ENCODE peak calls at places on chromosomes 7 and 10, in four cellular contexts. O is PC-3, P is PC-9, T is GM23248. I is an unnamed sample.

GRCh38 chr10:43126759-43127424 is 11.4 kb upstream of the CSGALNACT2 start:
- DNase-seq in O (no peak), P (no peak), T (no peak), I (no peak)

GRCh38 chr10:100327007-100327700 is 2.9 kb downstream of the PKD2L1 start:
- DNase-seq in O (no peak), P (no peak), T (peak), I (peak)

GRCh38 chr10:21732067-21732772 is 198.2 kb downstream of the MLLT10 start:
- DNase-seq in O (peak), P (no peak), T (peak), I (peak)

GRCh38 chr10:22105270-22105669 is 101.7 kb upstream of the DNAJC1 start:
- DNase-seq in O (no peak), P (no peak), T (no peak), I (no peak)

GRCh38 chr10:93150990-93151547 is 77.4 kb downstream of the CYP26A1 start:
- DNase-seq in O (no peak), P (no peak), T (peak), I (no peak)

GRCh38 chr10:31730776-31731175 is 197.9 kb downstream of the ARHGAP12 start:
- DNase-seq in O (no peak), P (no peak), T (no peak), I (no peak)

GRCh38 chr10:77959887-77960286 is 33.3 kb upstream of the DLG5 start:
- DNase-seq in O (no peak), P (no peak), T (no peak), I (no peak)

GRCh38 chr7:132857703-132858102 is 224.2 kb downstream of the CHCHD3 start:
- DNase-seq in O (no peak), P (no peak), T (no peak), I (no peak)

GRCh38 chr10:6239213-6239991 is 36.7 kb downstream of the PFKFB3 start:
- DNase-seq in O (peak), P (peak), T (peak), I (peak)

GRCh38 chr10:13516176-13516575 is 12.6 kb downstream of the BEND7 start:
- DNase-seq in O (no peak), P (no peak), T (no peak), I (no peak)

GRCh38 chr7:144835166-144835611 is 664 bp downstream of the TPK1 start:
- DNase-seq in O (peak), P (no peak), T (peak), I (peak)

GRCh38 chr10:124212702-124213101 is 119.3 kb upstream of the CHST15 start:
- DNase-seq in O (no peak), P (no peak), T (no peak), I (no peak)

DNA sequence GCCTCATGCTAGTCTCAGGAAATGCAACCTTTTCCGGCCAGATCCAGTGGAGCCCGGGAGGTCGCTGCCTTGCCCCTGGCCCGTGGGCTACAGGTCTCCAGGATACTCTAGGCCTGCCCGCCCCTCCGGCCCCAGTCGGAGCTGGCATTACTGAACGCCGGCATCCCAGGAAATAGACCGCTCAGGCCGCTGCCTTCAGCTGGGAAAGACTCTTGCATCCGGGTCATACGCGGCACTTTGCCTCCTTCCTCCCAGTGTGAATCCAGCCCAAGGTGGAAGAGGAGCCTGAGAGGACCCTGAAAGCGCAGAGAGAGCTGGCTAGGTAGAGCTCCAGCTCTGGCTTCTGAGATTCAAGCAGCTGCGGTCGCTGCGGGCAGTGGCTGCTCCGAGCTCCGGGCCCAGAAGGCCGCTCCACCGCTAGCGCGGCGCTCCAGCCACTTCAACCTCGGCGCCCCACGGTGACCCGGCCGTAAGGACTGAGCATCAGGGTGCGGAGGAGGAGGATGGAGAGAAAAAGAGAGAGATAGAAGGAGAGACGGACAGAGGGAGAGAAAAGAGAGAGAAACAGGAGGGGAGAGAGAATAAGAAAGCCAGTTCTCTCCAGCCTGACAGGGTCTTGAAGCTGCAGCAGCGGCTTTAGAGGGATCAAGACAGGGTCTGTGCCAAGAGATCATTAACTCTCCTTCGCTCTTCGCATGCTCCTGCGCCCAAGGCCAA is 1.7 kb upstream of the HOXA10 start:
- DNase-seq in O (no peak), P (no peak), T (peak), I (no peak)
- TF ChIP-seq EZH2 in O (no peak), P (no peak), T (no peak), I (peak)

GRCh38 chr7:159143780-159144755 is 599 bp downstream of the VIPR2 start:
- DNase-seq in O (no peak), P (no peak), T (peak), I (no peak)
- TF ChIP-seq EZH2 in O (no peak), P (no peak), T (no peak), I (no peak)

GRCh38 chr10:97334370-97335175 is at the start of gene FRAT2:
- DNase-seq in O (peak), P (peak), T (peak), I (peak)

GRCh38 chr10:97335188-97335619 is 675 bp upstream of the FRAT2 start:
- DNase-seq in O (no peak), P (no peak), T (no peak), I (no peak)

GRCh38 chr10:97336446-97336845 is 1.9 kb upstream of the FRAT2 start:
- DNase-seq in O (no peak), P (no peak), T (peak), I (no peak)

GRCh38 chr10:97336942-97337719 is 2.6 kb upstream of the FRAT2 start:
- DNase-seq in O (peak), P (peak), T (no peak), I (no peak)

DNA sequence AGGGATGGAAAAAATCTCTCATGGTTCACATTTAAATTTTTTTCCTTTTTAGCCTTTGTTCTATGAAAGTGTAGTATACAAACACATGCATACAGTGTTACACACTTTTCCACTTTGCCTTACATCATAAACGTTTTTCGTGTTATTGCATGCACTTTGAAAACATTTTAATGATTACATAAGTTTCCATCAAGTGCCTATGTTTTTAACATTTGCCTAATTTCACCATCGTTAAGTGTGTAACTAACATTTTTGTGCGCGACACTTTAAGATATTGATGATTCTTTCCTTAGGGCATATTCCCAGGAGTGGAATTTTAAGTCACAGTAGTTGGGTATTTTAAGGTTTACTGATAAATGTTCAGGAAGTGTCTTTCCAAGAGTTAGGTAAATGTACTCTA is 1.5 kb upstream of the FRAT2 start:
- DNase-seq in O (no peak), P (no peak), T (no peak), I (no peak)
- TF ChIP-seq EZH2 in O (no peak), P (no peak), T (no peak), I (peak)

DNA sequence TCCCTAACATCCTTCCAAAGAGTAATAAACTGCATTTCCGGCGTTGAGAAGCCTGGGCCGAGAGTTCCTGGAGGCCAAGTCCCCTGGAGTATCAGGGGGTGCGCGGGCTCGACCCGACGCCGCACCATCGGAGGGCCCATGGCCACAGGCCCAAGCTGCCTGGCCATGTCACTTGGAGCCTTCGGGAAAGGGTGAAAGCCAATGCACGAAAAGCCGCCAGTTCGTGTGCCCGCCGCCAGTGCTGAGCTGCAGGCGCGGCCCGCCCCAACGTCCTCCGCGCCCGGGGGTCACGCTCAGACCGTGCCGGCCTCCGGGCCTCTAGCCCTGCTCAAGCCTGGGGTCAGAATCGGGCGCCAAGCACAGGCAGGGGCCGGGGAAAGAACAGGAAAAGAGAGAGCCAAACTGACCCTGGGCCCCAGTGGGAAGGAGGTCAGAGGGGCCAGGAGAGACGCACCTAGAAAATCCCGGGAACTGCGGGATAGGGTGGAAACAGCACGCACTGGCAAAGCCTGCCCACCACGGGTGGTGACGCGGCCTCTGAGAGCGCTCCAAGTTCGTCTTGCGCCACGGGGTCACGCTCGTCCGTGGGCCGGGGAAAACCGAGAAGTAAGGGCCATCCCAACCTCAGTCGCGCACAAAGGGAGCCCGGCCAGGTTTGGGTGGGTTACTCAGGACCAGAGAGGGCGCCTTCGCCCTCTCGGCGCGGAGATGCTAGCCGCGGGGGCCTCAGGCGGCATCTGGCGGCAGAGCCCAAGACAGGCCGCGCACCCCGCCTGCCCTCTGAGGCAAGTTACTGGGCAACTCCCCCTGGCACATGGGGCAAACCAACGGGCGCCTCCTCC is 4.2 kb upstream of the EBF3 start:
- DNase-seq in O (no peak), P (no peak), T (no peak), I (no peak)
- TF ChIP-seq EZH2 in O (no peak), P (no peak), T (peak), I (no peak)

DNA sequence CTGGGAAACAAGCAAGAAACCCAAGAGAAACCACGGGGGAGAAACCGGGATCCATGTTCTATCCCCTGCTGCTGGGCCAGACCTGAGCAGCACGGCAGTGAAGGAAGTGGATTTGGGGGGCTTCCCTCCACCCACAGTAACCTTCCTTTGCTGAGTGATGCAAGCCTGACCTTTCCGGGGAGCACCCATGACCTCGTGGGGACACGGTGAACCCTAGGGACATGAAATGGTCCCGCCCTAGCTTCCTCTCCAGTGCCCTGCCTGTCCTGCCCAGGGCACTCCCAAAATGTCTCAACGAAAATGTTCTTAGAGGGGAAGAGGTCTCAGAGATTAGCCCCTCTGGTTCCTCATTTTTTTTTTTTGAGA is 164.4 kb downstream of the PTPRN2 start:
- DNase-seq in O (no peak), P (no peak), T (no peak), I (no peak)
- TF ChIP-seq EZH2 in O (no peak), P (no peak), T (no peak), I (no peak)

DNA sequence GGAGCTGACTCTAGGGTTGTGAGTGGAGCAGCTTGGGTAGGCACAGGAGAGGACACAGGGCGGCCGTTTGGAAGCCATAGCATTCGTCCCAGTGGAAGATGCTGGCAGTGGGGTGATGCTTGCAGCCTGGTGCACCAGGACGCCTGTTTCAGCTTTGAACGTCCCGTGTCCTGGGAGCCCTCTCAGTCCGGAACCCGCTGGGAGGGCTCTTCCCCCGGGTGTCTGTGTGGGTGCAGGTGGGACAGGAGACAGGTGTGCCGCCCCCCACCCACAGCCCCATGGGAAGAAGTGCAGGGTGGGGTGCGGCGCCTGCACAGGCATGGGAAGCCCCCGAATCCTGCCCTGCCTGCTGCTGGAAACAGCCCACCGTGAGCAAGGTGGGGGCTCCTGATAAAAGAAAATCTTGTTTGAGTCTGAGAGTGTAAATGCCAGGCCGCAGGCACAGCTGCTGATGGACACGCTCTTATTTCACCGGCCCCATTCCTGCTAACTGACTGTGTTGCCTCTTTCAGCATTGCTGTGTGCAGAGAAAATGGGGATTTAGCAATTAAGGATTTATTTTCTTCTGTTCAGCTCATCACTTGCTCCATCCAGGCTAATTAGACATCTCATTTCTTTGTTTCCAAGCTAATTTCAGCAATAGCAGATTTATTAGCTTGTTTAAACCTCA is 55.0 kb upstream of the DPYSL4 start:
- DNase-seq in O (no peak), P (no peak), T (no peak), I (no peak)
- TF ChIP-seq EZH2 in O (no peak), P (no peak), T (no peak), I (no peak)

GRCh38 chr10:8045728-8046494 is 8.6 kb upstream of the GATA3 start:
- DNase-seq in O (no peak), P (no peak), T (no peak), I (no peak)
- TF ChIP-seq EZH2 in O (no peak), P (no peak), T (no peak), I (no peak)

GRCh38 chr7:140641532-140642191 is 1.0 kb upstream of the DENND2A start:
- DNase-seq in O (no peak), P (no peak), T (no peak), I (no peak)

GRCh38 chr7:140639366-140640053 is 1.1 kb downstream of the DENND2A start:
- DNase-seq in O (peak), P (no peak), T (peak), I (peak)

GRCh38 chr7:140640060-140640611 is 477 bp downstream of the DENND2A start:
- DNase-seq in O (peak), P (no peak), T (peak), I (peak)

GRCh38 chr7:140643416-140643815 is 2.8 kb upstream of the DENND2A start:
- DNase-seq in O (no peak), P (no peak), T (no peak), I (no peak)

GRCh38 chr7:140640727-140641531 is at the start of gene DENND2A:
- DNase-seq in O (peak), P (no peak), T (peak), I (peak)
- TF ChIP-seq EZH2 in O (no peak), P (no peak), T (no peak), I (no peak)

DNA sequence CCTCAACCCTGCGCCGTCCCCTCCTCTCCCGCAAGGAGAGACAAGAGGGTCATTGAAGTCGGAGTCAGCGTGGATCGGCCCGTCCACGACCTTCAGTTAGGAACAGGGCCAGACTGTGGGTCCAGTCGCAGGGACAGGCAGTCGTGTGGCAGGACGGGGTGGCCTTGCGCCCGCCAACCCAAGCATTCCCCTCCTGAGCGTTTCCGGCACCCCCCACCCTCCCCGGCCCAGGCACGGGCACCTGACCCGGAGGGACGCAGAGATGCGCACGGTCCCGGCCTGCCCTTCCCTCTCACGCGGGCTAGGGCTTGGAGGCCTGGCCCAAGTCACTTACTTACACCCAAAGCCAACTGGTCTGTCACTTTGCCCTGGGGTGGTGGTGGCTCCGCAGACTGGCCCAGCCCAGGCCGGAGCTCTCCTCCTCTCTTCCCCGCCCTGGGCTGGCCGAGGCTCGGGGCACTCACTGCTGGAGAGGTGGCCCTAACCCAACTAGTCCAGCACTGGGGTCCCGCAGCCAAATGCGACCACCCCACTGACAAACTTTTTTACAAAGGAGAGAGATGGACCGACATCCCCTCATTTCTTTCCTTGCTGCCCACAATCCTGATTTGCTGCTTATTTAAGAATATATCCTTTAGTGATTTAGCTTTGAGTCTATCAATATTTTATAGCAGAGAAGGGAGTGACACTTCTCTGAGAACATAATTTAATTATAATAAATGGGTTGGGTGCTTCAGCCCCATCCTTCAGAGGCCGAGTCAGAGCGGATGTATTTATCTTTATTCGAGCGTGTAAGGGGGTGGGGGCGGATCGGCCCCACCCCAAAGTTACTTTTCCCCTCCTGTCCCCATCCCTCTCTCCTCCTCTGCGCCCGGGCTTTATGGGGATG is 1.2 kb upstream of the UNCX start:
- DNase-seq in O (no peak), P (no peak), T (no peak), I (no peak)
- TF ChIP-seq EZH2 in O (no peak), P (no peak), T (peak), I (peak)

DNA sequence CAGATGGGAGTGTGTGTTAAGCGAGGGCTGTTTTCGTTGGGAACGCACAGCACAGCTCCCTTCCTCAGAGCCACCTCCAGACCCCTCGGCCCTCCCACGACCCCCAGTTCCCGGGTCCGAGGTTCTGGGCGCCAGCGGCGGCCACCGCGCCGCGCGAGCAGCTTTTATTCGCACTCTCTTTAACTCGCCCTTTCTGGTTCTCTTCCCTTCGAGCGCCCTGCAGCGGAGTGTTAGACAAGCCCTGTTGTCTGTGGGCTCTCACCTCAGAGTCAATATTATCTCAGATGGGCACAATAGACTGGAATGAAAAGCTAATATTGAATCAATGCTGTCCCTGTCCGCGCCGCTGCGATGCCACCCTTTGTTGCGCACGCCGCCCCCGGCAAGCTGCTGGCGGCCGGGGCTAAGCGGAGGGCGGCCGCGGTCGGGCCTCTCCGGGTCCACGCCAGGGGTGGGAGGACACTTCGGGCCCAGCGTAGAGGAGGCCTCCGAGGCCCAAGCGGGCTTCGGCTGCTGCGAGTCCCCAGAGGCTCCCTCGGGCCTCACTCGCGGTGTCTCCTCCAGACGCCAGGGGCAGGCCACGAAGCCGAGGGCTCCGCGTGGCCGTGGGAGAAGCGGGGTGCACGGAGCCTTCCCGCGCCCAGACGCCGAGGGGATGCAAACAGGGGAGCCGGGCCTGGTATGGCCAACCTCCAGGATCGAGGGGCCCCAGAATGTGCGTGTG is 8.1 kb upstream of the EMX2 start:
- DNase-seq in O (no peak), P (no peak), T (peak), I (no peak)
- TF ChIP-seq EZH2 in O (no peak), P (no peak), T (no peak), I (peak)